ENCODE peak calls at places on chromosomes 2 and 18, in four cellular contexts. Z is fibroblast of the aortic adventitia; J is GM12878; Y is CD8-positive, alpha-beta T cell. X is an unnamed sample.
A peak's percentile ranks its signal among the peaks of the same experiment; 100 is the strongest.

GRCh38 chr2:11742702-11743530 is 3.5 kb upstream of the LPIN1 start:
- DNase-seq in J (no peak), Y (no peak), Z (no peak), X (no peak)

GRCh38 chr2:240836781-240837467 is 16.9 kb upstream of the KIF1A start:
- DNase-seq in J (no peak), Y (no peak), Z (peak; percentile 65), X (peak; percentile 37)

GRCh38 chr2:181063696-181064095 is 83.3 kb downstream of the UBE2E3 start:
- DNase-seq in Y (no peak), J (no peak), Z (no peak), X (no peak)

GRCh38 chr18:31942301-31942998 is 478 bp downstream of the TRAPPC8 start:
- DNase-seq in Y (no peak), Z (peak; percentile 35), J (no peak), X (peak; percentile 45)

GRCh38 chr2:15733867-15734765 is 142.4 kb downstream of the DDX1 start:
- DNase-seq in Z (peak; percentile 53), J (no peak), Y (no peak), X (peak; percentile 56)

GRCh38 chr18:63111549-63112402 is 207.8 kb downstream of the BCL2 start:
- DNase-seq in J (no peak), Y (no peak), Z (peak; percentile 15), X (no peak)

GRCh38 chr2:20213651-20214565 is 11.0 kb downstream of the SDC1 start:
- DNase-seq in J (peak; percentile 31), Z (no peak), Y (no peak), X (no peak)

GRCh38 chr18:58135806-58136331 is 91.8 kb downstream of the NEDD4L start:
- DNase-seq in Z (peak; percentile 73), J (peak; percentile 45), Y (peak; percentile 29), X (peak; percentile 80)

GRCh38 chr2:112530728-112531127 is 11.5 kb upstream of the POLR1B start:
- DNase-seq in J (no peak), Z (no peak), Y (no peak), X (no peak)

GRCh38 chr2:206616141-206616540 is 26.1 kb upstream of the FAM237A start:
- DNase-seq in Z (peak; percentile 3), Y (no peak), J (no peak), X (no peak)

GRCh38 chr2:235063501-235063961 is 111.7 kb downstream of the SH3BP4 start:
- DNase-seq in J (no peak), Z (no peak), Y (no peak), X (no peak)

GRCh38 chr18:8705941-8706544 is 687 bp downstream of the MTCL1 start:
- DNase-seq in Z (no peak), Y (no peak), J (no peak), X (no peak)

GRCh38 chr2:124339709-124340108 is 314.6 kb downstream of the CNTNAP5 start:
- DNase-seq in Y (no peak), Z (no peak), J (no peak), X (no peak)

GRCh38 chr18:63098014-63098981 is 221.3 kb downstream of the BCL2 start:
- DNase-seq in Z (no peak), Y (peak; percentile 61), J (peak; percentile 77), X (no peak)

GRCh38 chr2:17771956-17772355 is 18.0 kb downstream of the GEN1 start:
- DNase-seq in Z (no peak), J (no peak), Y (no peak), X (no peak)

GRCh38 chr18:32469190-32469611 is 1.5 kb downstream of the GAREM1 start:
- DNase-seq in Z (peak; percentile 34), J (no peak), Y (no peak), X (peak; percentile 25)

GRCh38 chr2:129758461-129759185 is 220.8 kb upstream of the RAB6C start:
- DNase-seq in J (no peak), Z (peak; percentile 2), Y (no peak), X (no peak)

GRCh38 chr2:100509066-100509465 is 38.8 kb downstream of the NMS start:
- DNase-seq in Z (no peak), J (no peak), Y (no peak), X (no peak)

GRCh38 chr2:152167070-152167469 is 8.5 kb downstream of the STAM2 start:
- DNase-seq in Y (no peak), J (no peak), Z (no peak), X (no peak)

GRCh38 chr18:46095532-46095931 is 2.6 kb downstream of the ATP5F1A start:
- DNase-seq in Y (no peak), Z (no peak), J (no peak), X (no peak)

GRCh38 chr18:58455318-58455950 is 173.5 kb downstream of the ALPK2 start:
- DNase-seq in Y (no peak), Z (no peak), J (peak; percentile 8), X (no peak)

GRCh38 chr2:217011576-217011975 is 151.7 kb upstream of the TNP1 start:
- DNase-seq in Y (no peak), Z (no peak), J (no peak), X (no peak)

GRCh38 chr2:205259131-205259530 is 423.2 kb upstream of the NRP2 start:
- DNase-seq in Z (no peak), Y (no peak), J (no peak), X (peak; percentile 46)

GRCh38 chr2:203366639-203367466 is 38.7 kb downstream of the ABI2 start:
- DNase-seq in Y (no peak), J (no peak), Z (no peak), X (no peak)

GRCh38 chr2:70133521-70134348 is 46.5 kb downstream of the PCBP1 start:
- DNase-seq in Z (peak; percentile 62), Y (peak; percentile 46), J (no peak), X (peak; percentile 55)

GRCh38 chr2:6423944-6424343 is 441.8 kb downstream of the CMPK2 start:
- DNase-seq in Y (no peak), J (no peak), Z (no peak), X (no peak)

GRCh38 chr2:5666798-5667197 is 25.4 kb upstream of the SOX11 start:
- DNase-seq in Z (no peak), Y (no peak), J (no peak), X (no peak)

GRCh38 chr2:45945182-45945779 is 293.8 kb downstream of the PRKCE start:
- DNase-seq in Z (no peak), J (no peak), Y (no peak), X (no peak)

GRCh38 chr18:63454497-63454896 is 22.3 kb upstream of the SERPINB5 start:
- DNase-seq in J (no peak), Z (peak; percentile 27), Y (no peak), X (peak; percentile 4)

DNA sequence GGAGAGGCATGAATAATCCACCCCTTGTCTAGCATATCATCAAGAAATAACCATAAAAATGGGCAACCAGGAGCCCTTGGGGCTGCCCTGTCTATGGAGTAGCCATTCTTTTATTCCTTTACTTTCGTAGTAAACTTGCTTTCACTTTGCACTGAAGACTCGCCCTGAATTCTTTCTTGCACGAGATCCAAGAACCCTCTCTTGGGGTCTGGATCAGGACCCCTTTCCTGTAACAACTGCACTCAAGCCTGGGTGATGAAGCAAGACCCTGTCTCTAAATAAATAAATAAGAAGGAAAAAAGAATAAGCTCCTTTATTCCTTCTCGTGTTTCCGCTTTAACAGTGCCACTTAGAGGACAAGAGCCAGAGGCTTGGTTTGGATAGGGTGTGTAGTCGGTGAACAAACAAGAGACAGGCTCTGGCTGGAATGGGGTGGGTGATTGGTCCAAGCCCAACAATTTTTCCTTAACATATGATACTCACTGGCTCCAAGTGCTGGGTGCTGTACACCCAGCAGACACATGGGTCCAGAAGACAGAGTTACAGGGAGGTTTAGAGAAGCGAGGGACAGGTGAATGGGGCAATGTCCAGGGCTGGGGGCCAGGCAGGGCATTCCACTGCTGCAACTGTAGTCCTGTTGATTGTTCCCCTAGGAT is 77.6 kb downstream of the NCAPH start:
- DNase-seq in Z (peak; percentile 25), Y (no peak), J (no peak), X (peak; percentile 13)
- H3K4me3 ChIP-seq in Z (peak overlapping the region; percentile 49), Y (no peak overlapping the region), J (no peak overlapping the region), X (peak overlapping the region; percentile 34)

DNA sequence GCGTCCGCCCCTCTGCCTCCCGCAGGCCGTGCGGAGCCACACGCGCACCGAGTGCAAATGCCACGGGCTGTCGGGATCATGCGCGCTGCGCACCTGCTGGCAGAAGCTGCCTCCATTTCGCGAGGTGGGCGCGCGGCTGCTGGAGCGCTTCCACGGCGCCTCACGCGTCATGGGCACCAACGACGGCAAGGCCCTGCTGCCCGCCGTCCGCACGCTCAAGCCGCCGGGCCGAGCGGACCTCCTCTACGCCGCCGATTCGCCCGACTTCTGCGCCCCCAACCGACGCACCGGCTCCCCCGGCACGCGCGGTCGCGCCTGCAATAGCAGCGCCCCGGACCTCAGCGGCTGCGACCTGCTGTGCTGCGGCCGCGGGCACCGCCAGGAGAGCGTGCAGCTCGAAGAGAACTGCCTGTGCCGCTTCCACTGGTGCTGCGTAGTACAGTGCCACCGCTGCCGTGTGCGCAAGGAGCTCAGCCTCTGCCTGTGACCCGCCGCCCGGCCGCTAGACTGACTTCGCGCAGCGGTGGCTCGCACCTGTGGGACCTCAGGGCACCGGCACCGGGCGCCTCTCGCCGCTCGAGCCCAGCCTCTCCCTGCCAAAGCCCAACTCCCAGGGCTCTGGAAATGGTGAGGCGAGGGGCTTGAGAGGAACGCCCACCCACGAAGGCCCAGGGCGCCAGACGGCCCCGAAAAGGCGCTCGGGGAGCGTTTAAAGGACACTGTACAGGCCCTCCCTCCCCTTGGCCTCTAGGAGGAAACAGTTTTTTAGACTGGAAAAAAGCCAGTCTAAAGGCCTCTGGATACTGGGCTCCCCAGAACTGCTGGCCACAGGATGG is 7.1 kb upstream of the WNT10A start:
- DNase-seq in Z (no peak), J (no peak), Y (no peak), X (no peak)
- H3K4me3 ChIP-seq in Z (no peak overlapping the region), J (no peak overlapping the region), Y (no peak overlapping the region), X (no peak overlapping the region)

GRCh38 chr2:173451137-173451536 is 96.5 kb downstream of the CDCA7 start:
- DNase-seq in Z (no peak), J (no peak), Y (peak; percentile 60), X (no peak)

GRCh38 chr2:173459363-173459762 is 104.7 kb downstream of the CDCA7 start:
- DNase-seq in J (no peak), Y (no peak), Z (no peak), X (no peak)

GRCh38 chr2:173452436-173452835 is 97.8 kb downstream of the CDCA7 start:
- DNase-seq in Z (no peak), J (no peak), Y (no peak), X (no peak)

GRCh38 chr2:173457366-173457765 is 102.7 kb downstream of the CDCA7 start:
- DNase-seq in J (no peak), Y (no peak), Z (no peak), X (no peak)

GRCh38 chr2:173456960-173457359 is 102.3 kb downstream of the CDCA7 start:
- DNase-seq in Z (no peak), J (no peak), Y (no peak), X (no peak)
- H3K4me3 ChIP-seq in Z (no peak overlapping the region), J (no peak overlapping the region), Y (no peak overlapping the region), X (no peak overlapping the region)

DNA sequence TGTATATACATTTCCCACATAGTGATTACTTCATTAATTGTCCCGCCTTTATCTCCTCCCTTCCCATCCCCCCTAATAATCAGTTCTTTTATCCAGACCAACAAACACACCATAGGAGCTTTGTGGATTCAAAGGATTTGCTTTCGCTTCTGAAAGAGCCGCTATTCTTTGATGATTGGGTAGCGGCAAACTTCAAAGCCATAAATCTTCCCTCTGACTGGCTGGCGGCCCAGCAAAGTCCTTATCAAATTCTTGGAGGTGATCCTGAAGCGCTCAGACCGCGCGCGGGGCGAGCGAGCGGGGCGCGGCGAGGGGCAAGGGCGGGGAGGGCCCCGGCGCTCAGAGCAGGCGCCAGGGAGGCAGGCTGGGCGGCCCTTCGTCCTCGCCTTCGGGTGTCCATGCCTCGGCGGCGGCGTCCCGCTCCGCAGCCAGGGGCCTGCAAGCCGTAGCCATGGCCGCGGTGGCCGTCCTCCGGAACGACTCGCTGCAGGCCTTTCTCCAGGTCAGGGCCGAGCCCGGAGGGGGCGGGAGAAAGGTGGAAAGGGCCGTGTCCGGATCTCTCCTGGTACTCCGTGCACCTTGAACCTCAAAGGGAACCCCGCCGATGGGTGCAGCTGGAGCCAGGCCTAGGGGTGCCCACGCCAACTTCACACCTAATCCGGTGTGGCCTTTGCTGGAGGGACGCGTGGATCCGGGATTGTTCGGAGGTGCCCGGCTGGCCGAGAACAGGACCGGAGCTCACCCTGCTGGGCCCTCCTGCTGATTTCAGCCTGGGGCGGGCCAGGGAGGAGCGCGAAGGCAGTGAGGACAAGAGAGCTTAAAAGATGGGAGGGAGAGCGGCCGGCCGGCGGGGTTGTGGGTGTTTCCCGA is at the start of gene SP5:
- DNase-seq in J (no peak), Z (peak; percentile 37), Y (peak; percentile 32), X (peak; percentile 38)
- H3K4me3 ChIP-seq in J (peak within 1 kb of the TSS; percentile 55), Z (peak within 1 kb of the TSS; percentile 50), Y (peak within 1 kb of the TSS; percentile 44), X (peak within 1 kb of the TSS; percentile 32)

X was measured in astrocyte of the spinal cord.